ENCODE peak calls at places on chromosomes 1 and 21, in eight cellular contexts. M is fibroblast of the conjunctiva, O is Calu3, V is neural progenitor cell, Y is HS-27A, A is substantia nigra, S is AG09309, J is AG08396. W is an unnamed sample.

GRCh38 chr1:218475275-218475674 is 130.1 kb downstream of the TGFB2 start:
- DNase-seq in M (no peak), O (no peak), V (no peak), Y (no peak), A (no peak), S (no peak), J (no peak), W (no peak)

GRCh38 chr1:48526045-48526714 is 54.2 kb upstream of the SPATA6 start:
- DNase-seq in M (peak), O (no peak), V (peak), Y (no peak), A (peak), S (peak), J (no peak), W (peak)

GRCh38 chr1:225349826-225350225 is 78.0 kb downstream of the LBR start:
- DNase-seq in M (no peak), O (no peak), V (no peak), Y (no peak), A (no peak), S (no peak), J (no peak), W (no peak)

GRCh38 chr1:23800396-23801337 is at the start of gene GALE:
- DNase-seq in M (peak), O (peak), V (peak), Y (no peak), A (peak), S (peak), J (peak), W (peak)

GRCh38 chr1:96346708-96347107 is 374.9 kb upstream of the PTBP2 start:
- DNase-seq in M (no peak), O (no peak), V (no peak), Y (no peak), A (no peak), S (no peak), J (no peak), W (no peak)

GRCh38 chr1:186578325-186579016 is 101.8 kb downstream of the PTGS2 start:
- DNase-seq in M (no peak), O (peak), V (no peak), Y (no peak), A (no peak), S (no peak), J (no peak), W (no peak)

GRCh38 chr1:180720753-180721152 is 88.9 kb downstream of the XPR1 start:
- DNase-seq in M (no peak), O (no peak), V (no peak), Y (peak), A (no peak), S (no peak), J (no peak), W (no peak)

GRCh38 chr21:46049890-46050650 is 47.8 kb upstream of the COL6A2 start:
- DNase-seq in M (no peak), O (no peak), V (no peak), Y (no peak), A (no peak), S (no peak), J (no peak), W (no peak)

GRCh38 chr1:3711381-3711779 is 40.9 kb upstream of the CCDC27 start:
- DNase-seq in M (no peak), O (no peak), V (no peak), Y (no peak), A (no peak), S (no peak), J (no peak), W (no peak)

GRCh38 chr1:186858923-186859322 is 30.2 kb downstream of the PLA2G4A start:
- DNase-seq in M (no peak), O (no peak), V (no peak), Y (no peak), A (no peak), S (no peak), J (no peak), W (no peak)

GRCh38 chr1:230392920-230393521 is 33.1 kb downstream of the PGBD5 start:
- DNase-seq in M (no peak), O (no peak), V (no peak), Y (no peak), A (no peak), S (no peak), J (no peak), W (no peak)

GRCh38 chr1:210587547-210587946 is 258.8 kb downstream of the HHAT start:
- DNase-seq in M (no peak), O (no peak), V (no peak), Y (peak), A (no peak), S (no peak), J (no peak), W (no peak)

GRCh38 chr1:32798191-32798590 is 19.0 kb downstream of the YARS1 start:
- DNase-seq in M (no peak), O (no peak), V (no peak), Y (no peak), A (no peak), S (no peak), J (no peak), W (no peak)

GRCh38 chr1:15852036-15852827 is 4.7 kb downstream of the SPEN start:
- DNase-seq in M (no peak), O (no peak), V (no peak), Y (no peak), A (no peak), S (no peak), J (no peak), W (no peak)

GRCh38 chr1:107785506-107786213 is 179.3 kb downstream of the VAV3 start:
- DNase-seq in M (no peak), O (no peak), V (no peak), Y (no peak), A (no peak), S (no peak), J (no peak), W (no peak)